ENCODE peak calls at places on chromosomes 3 and 15, in seven cellular contexts. One of them, this sample, is unnamed.

GRCh38 chr3:179555604-179556003 is 7.1 kb upstream of the ACTL6A start:
- DNase-seq in non-pigmented ciliary epithelial cell: no peak
- DNase-seq in K562: no peak
- DNase-seq in Right ventricle myocardium superior: no peak
- DNase-seq in NB4: no peak
- DNase-seq in stimulated activated CD8-positive, alpha-beta memory T cell treated with anti-CD3 and anti-CD28 coated beads, Interleukin-4, amount 100 ng/mL, for 4 hours: no peak
- DNase-seq in stimulated activated CD4-positive, alpha-beta T cell treated with anti-CD3 and anti-CD28 coated beads, Interleukin-15, amount 100 ng/mL, for 24 hours: no peak
- DNase-seq in this sample: no peak

GRCh38 chr15:93987068-93987467 is 244.3 kb upstream of the MCTP2 start:
- DNase-seq in non-pigmented ciliary epithelial cell: no peak
- DNase-seq in K562: no peak
- DNase-seq in Right ventricle myocardium superior: no peak
- DNase-seq in NB4: no peak
- DNase-seq in stimulated activated CD8-positive, alpha-beta memory T cell treated with anti-CD3 and anti-CD28 coated beads, Interleukin-4, amount 100 ng/mL, for 4 hours: no peak
- DNase-seq in stimulated activated CD4-positive, alpha-beta T cell treated with anti-CD3 and anti-CD28 coated beads, Interleukin-15, amount 100 ng/mL, for 24 hours: peak
- DNase-seq in this sample: no peak

GRCh38 chr3:139120336-139120971 is 75.8 kb upstream of the PRR23C start:
- DNase-seq in non-pigmented ciliary epithelial cell: peak
- DNase-seq in K562: peak
- DNase-seq in Right ventricle myocardium superior: no peak
- DNase-seq in NB4: peak
- DNase-seq in stimulated activated CD8-positive, alpha-beta memory T cell treated with anti-CD3 and anti-CD28 coated beads, Interleukin-4, amount 100 ng/mL, for 4 hours: no peak
- DNase-seq in stimulated activated CD4-positive, alpha-beta T cell treated with anti-CD3 and anti-CD28 coated beads, Interleukin-15, amount 100 ng/mL, for 24 hours: no peak
- DNase-seq in this sample: peak

GRCh38 chr3:140394488-140395133 is 283.3 kb upstream of the TRIM42 start:
- DNase-seq in non-pigmented ciliary epithelial cell: no peak
- DNase-seq in K562: no peak
- DNase-seq in Right ventricle myocardium superior: no peak
- DNase-seq in NB4: no peak
- DNase-seq in stimulated activated CD8-positive, alpha-beta memory T cell treated with anti-CD3 and anti-CD28 coated beads, Interleukin-4, amount 100 ng/mL, for 4 hours: no peak
- DNase-seq in stimulated activated CD4-positive, alpha-beta T cell treated with anti-CD3 and anti-CD28 coated beads, Interleukin-15, amount 100 ng/mL, for 24 hours: no peak
- DNase-seq in this sample: no peak

GRCh38 chr15:58077427-58077826 is 11.9 kb upstream of the ALDH1A2 start:
- DNase-seq in non-pigmented ciliary epithelial cell: no peak
- DNase-seq in K562: no peak
- DNase-seq in Right ventricle myocardium superior: no peak
- DNase-seq in NB4: no peak
- DNase-seq in stimulated activated CD8-positive, alpha-beta memory T cell treated with anti-CD3 and anti-CD28 coated beads, Interleukin-4, amount 100 ng/mL, for 4 hours: no peak
- DNase-seq in stimulated activated CD4-positive, alpha-beta T cell treated with anti-CD3 and anti-CD28 coated beads, Interleukin-15, amount 100 ng/mL, for 24 hours: no peak
- DNase-seq in this sample: no peak

GRCh38 chr3:14175383-14176037 is 2.9 kb downstream of the XPC start:
- DNase-seq in non-pigmented ciliary epithelial cell: no peak
- DNase-seq in K562: no peak
- DNase-seq in Right ventricle myocardium superior: no peak
- DNase-seq in NB4: peak
- DNase-seq in stimulated activated CD8-positive, alpha-beta memory T cell treated with anti-CD3 and anti-CD28 coated beads, Interleukin-4, amount 100 ng/mL, for 4 hours: no peak
- DNase-seq in stimulated activated CD4-positive, alpha-beta T cell treated with anti-CD3 and anti-CD28 coated beads, Interleukin-15, amount 100 ng/mL, for 24 hours: peak
- DNase-seq in this sample: no peak

GRCh38 chr15:57432141-57432701 is 55.9 kb downstream of the CGNL1 start:
- DNase-seq in non-pigmented ciliary epithelial cell: no peak
- DNase-seq in K562: no peak
- DNase-seq in Right ventricle myocardium superior: no peak
- DNase-seq in NB4: no peak
- DNase-seq in stimulated activated CD8-positive, alpha-beta memory T cell treated with anti-CD3 and anti-CD28 coated beads, Interleukin-4, amount 100 ng/mL, for 4 hours: no peak
- DNase-seq in stimulated activated CD4-positive, alpha-beta T cell treated with anti-CD3 and anti-CD28 coated beads, Interleukin-15, amount 100 ng/mL, for 24 hours: no peak
- DNase-seq in this sample: no peak

GRCh38 chr15:100732359-100733055 is 130.1 kb downstream of the ASB7 start:
- DNase-seq in non-pigmented ciliary epithelial cell: no peak
- DNase-seq in K562: no peak
- DNase-seq in Right ventricle myocardium superior: no peak
- DNase-seq in NB4: no peak
- DNase-seq in stimulated activated CD8-positive, alpha-beta memory T cell treated with anti-CD3 and anti-CD28 coated beads, Interleukin-4, amount 100 ng/mL, for 4 hours: no peak
- DNase-seq in stimulated activated CD4-positive, alpha-beta T cell treated with anti-CD3 and anti-CD28 coated beads, Interleukin-15, amount 100 ng/mL, for 24 hours: no peak
- DNase-seq in this sample: no peak

GRCh38 chr3:141940204-141940776 is 63.8 kb downstream of the ATP1B3 start:
- DNase-seq in non-pigmented ciliary epithelial cell: peak
- DNase-seq in K562: no peak
- DNase-seq in Right ventricle myocardium superior: no peak
- DNase-seq in NB4: no peak
- DNase-seq in stimulated activated CD8-positive, alpha-beta memory T cell treated with anti-CD3 and anti-CD28 coated beads, Interleukin-4, amount 100 ng/mL, for 4 hours: no peak
- DNase-seq in stimulated activated CD4-positive, alpha-beta T cell treated with anti-CD3 and anti-CD28 coated beads, Interleukin-15, amount 100 ng/mL, for 24 hours: peak
- DNase-seq in this sample: no peak

GRCh38 chr3:130894130-130894872 is 417 bp downstream of the ATP2C1 start:
- DNase-seq in non-pigmented ciliary epithelial cell: no peak
- DNase-seq in K562: peak
- DNase-seq in Right ventricle myocardium superior: peak
- DNase-seq in NB4: peak
- DNase-seq in stimulated activated CD8-positive, alpha-beta memory T cell treated with anti-CD3 and anti-CD28 coated beads, Interleukin-4, amount 100 ng/mL, for 4 hours: no peak
- DNase-seq in stimulated activated CD4-positive, alpha-beta T cell treated with anti-CD3 and anti-CD28 coated beads, Interleukin-15, amount 100 ng/mL, for 24 hours: peak
- DNase-seq in this sample: no peak

GRCh38 chr15:31328999-31329639 is 2.5 kb downstream of the KLF13 start:
- DNase-seq in non-pigmented ciliary epithelial cell: no peak
- DNase-seq in K562: peak
- DNase-seq in Right ventricle myocardium superior: no peak
- DNase-seq in NB4: no peak
- DNase-seq in stimulated activated CD8-positive, alpha-beta memory T cell treated with anti-CD3 and anti-CD28 coated beads, Interleukin-4, amount 100 ng/mL, for 4 hours: no peak
- DNase-seq in stimulated activated CD4-positive, alpha-beta T cell treated with anti-CD3 and anti-CD28 coated beads, Interleukin-15, amount 100 ng/mL, for 24 hours: peak
- DNase-seq in this sample: no peak

GRCh38 chr3:23668430-23668904 is 137.3 kb upstream of the UBE2E1 start:
- DNase-seq in non-pigmented ciliary epithelial cell: peak
- DNase-seq in K562: no peak
- DNase-seq in Right ventricle myocardium superior: no peak
- DNase-seq in NB4: no peak
- DNase-seq in stimulated activated CD8-positive, alpha-beta memory T cell treated with anti-CD3 and anti-CD28 coated beads, Interleukin-4, amount 100 ng/mL, for 4 hours: no peak
- DNase-seq in stimulated activated CD4-positive, alpha-beta T cell treated with anti-CD3 and anti-CD28 coated beads, Interleukin-15, amount 100 ng/mL, for 24 hours: no peak
- DNase-seq in this sample: no peak

GRCh38 chr3:172142074-172143059 is 103.0 kb downstream of the FNDC3B start:
- DNase-seq in non-pigmented ciliary epithelial cell: peak
- DNase-seq in K562: no peak
- DNase-seq in Right ventricle myocardium superior: no peak
- DNase-seq in NB4: peak
- DNase-seq in stimulated activated CD8-positive, alpha-beta memory T cell treated with anti-CD3 and anti-CD28 coated beads, Interleukin-4, amount 100 ng/mL, for 4 hours: no peak
- DNase-seq in stimulated activated CD4-positive, alpha-beta T cell treated with anti-CD3 and anti-CD28 coated beads, Interleukin-15, amount 100 ng/mL, for 24 hours: no peak
- DNase-seq in this sample: no peak

GRCh38 chr15:72491768-72492167 is 17.6 kb downstream of the ARIH1 start:
- DNase-seq in non-pigmented ciliary epithelial cell: peak
- DNase-seq in K562: no peak
- DNase-seq in Right ventricle myocardium superior: no peak
- DNase-seq in NB4: no peak
- DNase-seq in stimulated activated CD8-positive, alpha-beta memory T cell treated with anti-CD3 and anti-CD28 coated beads, Interleukin-4, amount 100 ng/mL, for 4 hours: no peak
- DNase-seq in stimulated activated CD4-positive, alpha-beta T cell treated with anti-CD3 and anti-CD28 coated beads, Interleukin-15, amount 100 ng/mL, for 24 hours: no peak
- DNase-seq in this sample: no peak

GRCh38 chr15:55740981-55741591 is 1.9 kb downstream of the PRTG start:
- DNase-seq in non-pigmented ciliary epithelial cell: no peak
- DNase-seq in K562: no peak
- DNase-seq in Right ventricle myocardium superior: no peak
- DNase-seq in NB4: no peak
- DNase-seq in stimulated activated CD8-positive, alpha-beta memory T cell treated with anti-CD3 and anti-CD28 coated beads, Interleukin-4, amount 100 ng/mL, for 4 hours: no peak
- DNase-seq in stimulated activated CD4-positive, alpha-beta T cell treated with anti-CD3 and anti-CD28 coated beads, Interleukin-15, amount 100 ng/mL, for 24 hours: no peak
- DNase-seq in this sample: no peak

GRCh38 chr3:141279074-141279945 is 47.7 kb downstream of the PXYLP1 start:
- DNase-seq in non-pigmented ciliary epithelial cell: no peak
- DNase-seq in K562: peak
- DNase-seq in Right ventricle myocardium superior: no peak
- DNase-seq in NB4: peak
- DNase-seq in stimulated activated CD8-positive, alpha-beta memory T cell treated with anti-CD3 and anti-CD28 coated beads, Interleukin-4, amount 100 ng/mL, for 4 hours: no peak
- DNase-seq in stimulated activated CD4-positive, alpha-beta T cell treated with anti-CD3 and anti-CD28 coated beads, Interleukin-15, amount 100 ng/mL, for 24 hours: no peak
- DNase-seq in this sample: no peak

GRCh38 chr3:34256021-34256420 is 457.6 kb downstream of the PDCD6IP start:
- DNase-seq in non-pigmented ciliary epithelial cell: no peak
- DNase-seq in K562: no peak
- DNase-seq in Right ventricle myocardium superior: no peak
- DNase-seq in NB4: no peak
- DNase-seq in stimulated activated CD8-positive, alpha-beta memory T cell treated with anti-CD3 and anti-CD28 coated beads, Interleukin-4, amount 100 ng/mL, for 4 hours: no peak
- DNase-seq in stimulated activated CD4-positive, alpha-beta T cell treated with anti-CD3 and anti-CD28 coated beads, Interleukin-15, amount 100 ng/mL, for 24 hours: no peak
- DNase-seq in this sample: no peak

GRCh38 chr15:33074942-33075341 is 119.6 kb downstream of the FMN1 start:
- DNase-seq in non-pigmented ciliary epithelial cell: no peak
- DNase-seq in K562: no peak
- DNase-seq in Right ventricle myocardium superior: no peak
- DNase-seq in NB4: no peak
- DNase-seq in stimulated activated CD8-positive, alpha-beta memory T cell treated with anti-CD3 and anti-CD28 coated beads, Interleukin-4, amount 100 ng/mL, for 4 hours: no peak
- DNase-seq in stimulated activated CD4-positive, alpha-beta T cell treated with anti-CD3 and anti-CD28 coated beads, Interleukin-15, amount 100 ng/mL, for 24 hours: no peak
- DNase-seq in this sample: no peak

GRCh38 chr15:58870451-58870850 is 63.0 kb downstream of the SLTM start:
- DNase-seq in non-pigmented ciliary epithelial cell: no peak
- DNase-seq in K562: no peak
- DNase-seq in Right ventricle myocardium superior: no peak
- DNase-seq in NB4: peak
- DNase-seq in stimulated activated CD8-positive, alpha-beta memory T cell treated with anti-CD3 and anti-CD28 coated beads, Interleukin-4, amount 100 ng/mL, for 4 hours: no peak
- DNase-seq in stimulated activated CD4-positive, alpha-beta T cell treated with anti-CD3 and anti-CD28 coated beads, Interleukin-15, amount 100 ng/mL, for 24 hours: no peak
- DNase-seq in this sample: no peak

GRCh38 chr15:76336254-76337046 is at the start of gene ISL2:
- DNase-seq in non-pigmented ciliary epithelial cell: peak
- DNase-seq in K562: peak
- DNase-seq in Right ventricle myocardium superior: peak
- DNase-seq in NB4: peak
- DNase-seq in stimulated activated CD8-positive, alpha-beta memory T cell treated with anti-CD3 and anti-CD28 coated beads, Interleukin-4, amount 100 ng/mL, for 4 hours: peak
- DNase-seq in stimulated activated CD4-positive, alpha-beta T cell treated with anti-CD3 and anti-CD28 coated beads, Interleukin-15, amount 100 ng/mL, for 24 hours: peak
- DNase-seq in this sample: peak

GRCh38 chr3:73592154-73592877 is 32.4 kb downstream of the PDZRN3 start:
- DNase-seq in non-pigmented ciliary epithelial cell: no peak
- DNase-seq in K562: no peak
- DNase-seq in Right ventricle myocardium superior: no peak
- DNase-seq in NB4: no peak
- DNase-seq in stimulated activated CD8-positive, alpha-beta memory T cell treated with anti-CD3 and anti-CD28 coated beads, Interleukin-4, amount 100 ng/mL, for 4 hours: no peak
- DNase-seq in stimulated activated CD4-positive, alpha-beta T cell treated with anti-CD3 and anti-CD28 coated beads, Interleukin-15, amount 100 ng/mL, for 24 hours: no peak
- DNase-seq in this sample: no peak

GRCh38 chr3:127479449-127479848 is 111.1 kb downstream of the TPRA1 start:
- DNase-seq in non-pigmented ciliary epithelial cell: no peak
- DNase-seq in K562: no peak
- DNase-seq in Right ventricle myocardium superior: peak
- DNase-seq in NB4: peak
- DNase-seq in stimulated activated CD8-positive, alpha-beta memory T cell treated with anti-CD3 and anti-CD28 coated beads, Interleukin-4, amount 100 ng/mL, for 4 hours: no peak
- DNase-seq in stimulated activated CD4-positive, alpha-beta T cell treated with anti-CD3 and anti-CD28 coated beads, Interleukin-15, amount 100 ng/mL, for 24 hours: no peak
- DNase-seq in this sample: no peak

GRCh38 chr15:22978691-22979068 is 1.5 kb downstream of the CYFIP1 start:
- DNase-seq in non-pigmented ciliary epithelial cell: no peak
- DNase-seq in K562: no peak
- DNase-seq in Right ventricle myocardium superior: no peak
- DNase-seq in NB4: peak
- DNase-seq in stimulated activated CD8-positive, alpha-beta memory T cell treated with anti-CD3 and anti-CD28 coated beads, Interleukin-4, amount 100 ng/mL, for 4 hours: no peak
- DNase-seq in stimulated activated CD4-positive, alpha-beta T cell treated with anti-CD3 and anti-CD28 coated beads, Interleukin-15, amount 100 ng/mL, for 24 hours: no peak
- DNase-seq in this sample: no peak

GRCh38 chr15:64800476-64800875 is 25.0 kb downstream of the PIF1 start:
- DNase-seq in non-pigmented ciliary epithelial cell: no peak
- DNase-seq in K562: no peak
- DNase-seq in Right ventricle myocardium superior: no peak
- DNase-seq in NB4: no peak
- DNase-seq in stimulated activated CD8-positive, alpha-beta memory T cell treated with anti-CD3 and anti-CD28 coated beads, Interleukin-4, amount 100 ng/mL, for 4 hours: no peak
- DNase-seq in stimulated activated CD4-positive, alpha-beta T cell treated with anti-CD3 and anti-CD28 coated beads, Interleukin-15, amount 100 ng/mL, for 24 hours: no peak
- DNase-seq in this sample: no peak

GRCh38 chr15:71806452-71806931 is 3.9 kb upstream of the NR2E3 start:
- DNase-seq in non-pigmented ciliary epithelial cell: peak
- DNase-seq in K562: no peak
- DNase-seq in Right ventricle myocardium superior: no peak
- DNase-seq in NB4: peak
- DNase-seq in stimulated activated CD8-positive, alpha-beta memory T cell treated with anti-CD3 and anti-CD28 coated beads, Interleukin-4, amount 100 ng/mL, for 4 hours: no peak
- DNase-seq in stimulated activated CD4-positive, alpha-beta T cell treated with anti-CD3 and anti-CD28 coated beads, Interleukin-15, amount 100 ng/mL, for 24 hours: no peak
- DNase-seq in this sample: no peak

GRCh38 chr15:45362419-45362818 is 15.9 kb downstream of the GATM start:
- DNase-seq in non-pigmented ciliary epithelial cell: no peak
- DNase-seq in K562: no peak
- DNase-seq in Right ventricle myocardium superior: no peak
- DNase-seq in NB4: no peak
- DNase-seq in stimulated activated CD8-positive, alpha-beta memory T cell treated with anti-CD3 and anti-CD28 coated beads, Interleukin-4, amount 100 ng/mL, for 4 hours: no peak
- DNase-seq in stimulated activated CD4-positive, alpha-beta T cell treated with anti-CD3 and anti-CD28 coated beads, Interleukin-15, amount 100 ng/mL, for 24 hours: no peak
- DNase-seq in this sample: no peak

GRCh38 chr3:98512576-98512975 is 10.1 kb downstream of the CLDND1 start:
- DNase-seq in non-pigmented ciliary epithelial cell: no peak
- DNase-seq in K562: no peak
- DNase-seq in Right ventricle myocardium superior: no peak
- DNase-seq in NB4: no peak
- DNase-seq in stimulated activated CD8-positive, alpha-beta memory T cell treated with anti-CD3 and anti-CD28 coated beads, Interleukin-4, amount 100 ng/mL, for 4 hours: no peak
- DNase-seq in stimulated activated CD4-positive, alpha-beta T cell treated with anti-CD3 and anti-CD28 coated beads, Interleukin-15, amount 100 ng/mL, for 24 hours: no peak
- DNase-seq in this sample: no peak

GRCh38 chr15:61839541-61839940 is 220.7 kb downstream of the VPS13C start:
- DNase-seq in non-pigmented ciliary epithelial cell: no peak
- DNase-seq in K562: no peak
- DNase-seq in Right ventricle myocardium superior: no peak
- DNase-seq in NB4: no peak
- DNase-seq in stimulated activated CD8-positive, alpha-beta memory T cell treated with anti-CD3 and anti-CD28 coated beads, Interleukin-4, amount 100 ng/mL, for 4 hours: no peak
- DNase-seq in stimulated activated CD4-positive, alpha-beta T cell treated with anti-CD3 and anti-CD28 coated beads, Interleukin-15, amount 100 ng/mL, for 24 hours: no peak
- DNase-seq in this sample: no peak

GRCh38 chr3:14482271-14482721 is 57.8 kb downstream of the GRIP2 start:
- DNase-seq in non-pigmented ciliary epithelial cell: no peak
- DNase-seq in K562: no peak
- DNase-seq in Right ventricle myocardium superior: peak
- DNase-seq in NB4: no peak
- DNase-seq in stimulated activated CD8-positive, alpha-beta memory T cell treated with anti-CD3 and anti-CD28 coated beads, Interleukin-4, amount 100 ng/mL, for 4 hours: no peak
- DNase-seq in stimulated activated CD4-positive, alpha-beta T cell treated with anti-CD3 and anti-CD28 coated beads, Interleukin-15, amount 100 ng/mL, for 24 hours: no peak
- DNase-seq in this sample: no peak

GRCh38 chr3:44076221-44076829 is 165.4 kb upstream of the TOPAZ1 start:
- DNase-seq in non-pigmented ciliary epithelial cell: no peak
- DNase-seq in K562: no peak
- DNase-seq in Right ventricle myocardium superior: no peak
- DNase-seq in NB4: no peak
- DNase-seq in stimulated activated CD8-positive, alpha-beta memory T cell treated with anti-CD3 and anti-CD28 coated beads, Interleukin-4, amount 100 ng/mL, for 4 hours: no peak
- DNase-seq in stimulated activated CD4-positive, alpha-beta T cell treated with anti-CD3 and anti-CD28 coated beads, Interleukin-15, amount 100 ng/mL, for 24 hours: no peak
- DNase-seq in this sample: no peak

GRCh38 chr3:37979798-37980476 is 10.6 kb upstream of the VILL start:
- DNase-seq in non-pigmented ciliary epithelial cell: no peak
- DNase-seq in K562: no peak
- DNase-seq in Right ventricle myocardium superior: no peak
- DNase-seq in NB4: peak
- DNase-seq in stimulated activated CD8-positive, alpha-beta memory T cell treated with anti-CD3 and anti-CD28 coated beads, Interleukin-4, amount 100 ng/mL, for 4 hours: no peak
- DNase-seq in stimulated activated CD4-positive, alpha-beta T cell treated with anti-CD3 and anti-CD28 coated beads, Interleukin-15, amount 100 ng/mL, for 24 hours: no peak
- DNase-seq in this sample: no peak

GRCh38 chr15:66016199-66016598 is 146.9 kb downstream of the RAB11A start:
- DNase-seq in non-pigmented ciliary epithelial cell: no peak
- DNase-seq in K562: no peak
- DNase-seq in Right ventricle myocardium superior: no peak
- DNase-seq in NB4: no peak
- DNase-seq in stimulated activated CD8-positive, alpha-beta memory T cell treated with anti-CD3 and anti-CD28 coated beads, Interleukin-4, amount 100 ng/mL, for 4 hours: no peak
- DNase-seq in stimulated activated CD4-positive, alpha-beta T cell treated with anti-CD3 and anti-CD28 coated beads, Interleukin-15, amount 100 ng/mL, for 24 hours: no peak
- DNase-seq in this sample: no peak

GRCh38 chr15:60766391-60767128 is 287.6 kb upstream of the ICE2 start:
- DNase-seq in non-pigmented ciliary epithelial cell: no peak
- DNase-seq in K562: no peak
- DNase-seq in Right ventricle myocardium superior: no peak
- DNase-seq in NB4: no peak
- DNase-seq in stimulated activated CD8-positive, alpha-beta memory T cell treated with anti-CD3 and anti-CD28 coated beads, Interleukin-4, amount 100 ng/mL, for 4 hours: no peak
- DNase-seq in stimulated activated CD4-positive, alpha-beta T cell treated with anti-CD3 and anti-CD28 coated beads, Interleukin-15, amount 100 ng/mL, for 24 hours: no peak
- DNase-seq in this sample: no peak

GRCh38 chr3:49805884-49806701 is 3.0 kb downstream of the INKA1 start:
- DNase-seq in non-pigmented ciliary epithelial cell: no peak
- DNase-seq in K562: peak
- DNase-seq in Right ventricle myocardium superior: peak
- DNase-seq in NB4: peak
- DNase-seq in stimulated activated CD8-positive, alpha-beta memory T cell treated with anti-CD3 and anti-CD28 coated beads, Interleukin-4, amount 100 ng/mL, for 4 hours: no peak
- DNase-seq in stimulated activated CD4-positive, alpha-beta T cell treated with anti-CD3 and anti-CD28 coated beads, Interleukin-15, amount 100 ng/mL, for 24 hours: peak
- DNase-seq in this sample: no peak

GRCh38 chr3:14510838-14511622 is 29.1 kb downstream of the GRIP2 start:
- DNase-seq in non-pigmented ciliary epithelial cell: no peak
- DNase-seq in K562: no peak
- DNase-seq in Right ventricle myocardium superior: no peak
- DNase-seq in NB4: no peak
- DNase-seq in stimulated activated CD8-positive, alpha-beta memory T cell treated with anti-CD3 and anti-CD28 coated beads, Interleukin-4, amount 100 ng/mL, for 4 hours: no peak
- DNase-seq in stimulated activated CD4-positive, alpha-beta T cell treated with anti-CD3 and anti-CD28 coated beads, Interleukin-15, amount 100 ng/mL, for 24 hours: no peak
- DNase-seq in this sample: no peak